ENCODE peak calls at places on chromosomes 3 and 15, in nine cellular contexts. P, H, A, B, U, E, V, F and Z are unnamed samples.

GRCh38 chr3:114706591-114707224 is 412.9 kb downstream of the TIGIT start:
- DNase-seq in F (no peak), E (no peak), B (no peak), U (no peak), V (no peak), A (no peak), P (peak), H (peak), Z (peak)

GRCh38 chr3:133393204-133393603 is 6.7 kb upstream of the BFSP2 start:
- DNase-seq in U (no peak), F (no peak), V (no peak), P (no peak), A (peak), E (no peak), B (no peak), H (no peak), Z (no peak)

GRCh38 chr15:42156266-42156922 is at the start of gene PLA2G4F:
- DNase-seq in B (no peak), E (no peak), A (peak), P (no peak), U (no peak), F (no peak), V (no peak), H (no peak), Z (no peak)

GRCh38 chr3:179615458-179616173 is 11.0 kb downstream of the NDUFB5 start:
- DNase-seq in B (no peak), P (no peak), H (peak), E (no peak), U (no peak), V (no peak), F (no peak), A (no peak), Z (no peak)

GRCh38 chr3:188272481-188273372 is 118.8 kb downstream of the LPP start:
- DNase-seq in U (no peak), E (no peak), V (no peak), H (peak), A (no peak), F (no peak), B (no peak), P (peak), Z (peak)

GRCh38 chr15:86915811-86916331 is 836.2 kb downstream of the AGBL1 start:
- DNase-seq in U (no peak), F (no peak), H (peak), V (peak), P (peak), B (no peak), A (no peak), E (no peak), Z (peak)

GRCh38 chr3:186097663-186098451 is 11.0 kb downstream of the ETV5 start:
- DNase-seq in H (peak), U (peak), A (no peak), B (no peak), P (peak), V (peak), F (no peak), E (peak), Z (peak)

GRCh38 chr15:43516185-43516584 is 1.2 kb upstream of the MAP1A start:
- DNase-seq in E (peak), V (no peak), F (peak), P (no peak), A (no peak), H (no peak), B (no peak), U (peak), Z (peak)

GRCh38 chr3:50375200-50375931 is 16.0 kb upstream of the TMEM115 start:
- DNase-seq in U (no peak), A (no peak), P (no peak), H (no peak), V (no peak), B (no peak), F (no peak), E (no peak), Z (no peak)

GRCh38 chr15:62432702-62433398 is 267.8 kb upstream of the C2CD4B start:
- DNase-seq in A (no peak), U (no peak), E (no peak), P (no peak), V (no peak), H (peak), B (no peak), F (no peak), Z (peak)

GRCh38 chr3:184761120-184761841 is 49.4 kb upstream of the MAGEF1 start:
- DNase-seq in V (no peak), U (peak), F (peak), A (no peak), H (peak), E (no peak), P (peak), B (no peak), Z (peak)

GRCh38 chr3:117735481-117736101 is 1026.0 kb downstream of the TUSC7 start:
- DNase-seq in F (no peak), P (peak), E (no peak), H (peak), A (no peak), B (no peak), U (no peak), V (no peak), Z (peak)

GRCh38 chr3:143184098-143184497 is 64.5 kb downstream of the CHST2 start:
- DNase-seq in A (no peak), U (no peak), V (no peak), E (no peak), B (no peak), P (no peak), H (no peak), F (no peak), Z (no peak)

GRCh38 chr3:42476225-42477160 is 25.9 kb upstream of the VIPR1 start:
- DNase-seq in B (peak), V (no peak), H (no peak), E (no peak), P (no peak), A (peak), U (peak), F (no peak), Z (no peak)

GRCh38 chr3:197027896-197028710 is 1.5 kb downstream of the MELTF start:
- DNase-seq in A (no peak), E (no peak), V (no peak), H (no peak), P (no peak), F (no peak), U (no peak), B (no peak), Z (no peak)

GRCh38 chr3:120524171-120524923 is 71.8 kb upstream of the NDUFB4 start:
- DNase-seq in A (no peak), F (no peak), U (no peak), P (peak), B (no peak), V (no peak), E (no peak), H (peak), Z (peak)

GRCh38 chr15:59371458-59372351 is 966 bp downstream of the MYO1E start:
- DNase-seq in A (no peak), P (no peak), B (no peak), E (peak), U (peak), F (peak), V (no peak), H (no peak), Z (no peak)

GRCh38 chr3:52537165-52537635 is 795 bp downstream of the UQCC5 start:
- DNase-seq in H (no peak), U (no peak), B (no peak), P (no peak), E (no peak), A (no peak), F (no peak), V (no peak), Z (no peak)

GRCh38 chr3:191303596-191303995 is 25.6 kb upstream of the CCDC50 start:
- DNase-seq in B (no peak), V (no peak), E (no peak), U (no peak), A (no peak), F (no peak), H (peak), P (no peak), Z (no peak)

GRCh38 chr3:77392181-77392580 is 352.3 kb downstream of the ROBO2 start:
- DNase-seq in F (no peak), E (no peak), A (no peak), V (no peak), P (no peak), H (no peak), U (no peak), B (no peak), Z (no peak)

GRCh38 chr3:48347500-48347899 is 14.0 kb upstream of the SPINK8 start:
- DNase-seq in A (no peak), U (no peak), B (no peak), F (no peak), E (no peak), H (no peak), V (no peak), P (no peak), Z (no peak)

GRCh38 chr3:151445283-151446001 is 15.4 kb downstream of the IGSF10 start:
- DNase-seq in B (no peak), A (no peak), U (no peak), H (peak), P (peak), F (no peak), E (no peak), V (no peak), Z (peak)

GRCh38 chr15:38879909-38880471 is 315.4 kb upstream of the RASGRP1 start:
- DNase-seq in E (peak), P (no peak), B (no peak), F (peak), A (no peak), V (no peak), H (peak), U (peak), Z (peak)

GRCh38 chr3:58572634-58573230 is 4.5 kb downstream of the FAM107A start:
- DNase-seq in B (no peak), P (no peak), A (no peak), U (no peak), E (no peak), H (no peak), V (no peak), F (no peak), Z (no peak)

DNA sequence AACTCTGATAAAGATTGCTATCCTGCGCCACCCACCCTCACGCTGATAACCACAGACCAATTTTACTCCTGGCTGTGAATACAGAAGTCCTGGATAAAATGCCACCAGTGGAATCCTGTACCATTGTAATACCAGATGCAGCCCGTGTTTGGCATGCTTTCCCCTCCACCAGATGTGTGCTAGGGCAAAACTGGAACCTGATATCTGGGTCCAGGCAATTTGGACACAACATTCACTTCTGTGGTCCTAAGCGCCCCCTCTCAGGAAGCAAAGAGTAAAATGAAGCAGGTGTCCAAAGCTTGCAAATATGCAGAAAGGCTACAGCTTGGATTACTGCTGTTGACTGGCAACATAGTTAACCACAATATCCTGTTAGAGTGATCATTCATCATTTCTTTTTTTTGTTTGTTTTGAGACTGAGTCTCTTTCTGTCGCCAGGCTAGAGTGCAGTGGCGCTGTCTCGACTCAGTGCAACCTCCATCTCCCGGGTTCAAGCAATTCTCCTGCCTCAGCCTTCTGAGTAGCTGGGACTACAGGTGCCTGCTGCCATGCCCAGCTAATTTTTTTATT is 32.8 kb downstream of the LOXL1 start:
- DNase-seq in E (peak), A (peak), B (no peak), U (no peak), V (no peak), F (peak), P (no peak), H (no peak), Z (no peak)
- TF ChIP-seq CTCF in E (no peak), A (no peak), B (no peak), U (no peak), V (no peak), F (no peak), P (no peak), H (no peak), Z (no peak)

DNA sequence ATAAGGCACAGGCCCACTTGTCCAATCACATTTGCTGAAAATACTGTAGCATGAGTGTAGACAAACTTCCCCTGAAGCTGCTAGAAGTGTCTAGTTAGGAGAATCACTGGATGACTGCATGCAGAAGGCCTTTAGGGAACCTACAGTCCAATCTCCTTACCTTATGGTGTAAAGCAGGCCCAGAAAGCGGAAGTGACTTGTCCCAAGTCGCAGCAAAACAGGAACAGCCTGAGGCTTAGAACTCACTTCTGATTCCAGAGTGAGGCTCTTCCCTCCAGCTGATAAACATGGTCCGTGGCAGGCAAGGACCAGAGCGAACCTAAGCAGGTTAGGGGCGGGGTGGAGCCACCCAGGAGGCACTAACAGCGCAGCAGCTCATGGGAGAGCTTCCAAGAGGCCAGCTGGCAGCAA is 2.5 kb downstream of the GRAMD2A start:
- DNase-seq in F (no peak), P (no peak), H (no peak), E (no peak), U (no peak), A (no peak), B (no peak), V (no peak), Z (no peak)
- TF ChIP-seq CTCF in F (no peak), P (no peak), H (no peak), E (no peak), U (no peak), A (no peak), B (no peak), V (no peak), Z (no peak)

DNA sequence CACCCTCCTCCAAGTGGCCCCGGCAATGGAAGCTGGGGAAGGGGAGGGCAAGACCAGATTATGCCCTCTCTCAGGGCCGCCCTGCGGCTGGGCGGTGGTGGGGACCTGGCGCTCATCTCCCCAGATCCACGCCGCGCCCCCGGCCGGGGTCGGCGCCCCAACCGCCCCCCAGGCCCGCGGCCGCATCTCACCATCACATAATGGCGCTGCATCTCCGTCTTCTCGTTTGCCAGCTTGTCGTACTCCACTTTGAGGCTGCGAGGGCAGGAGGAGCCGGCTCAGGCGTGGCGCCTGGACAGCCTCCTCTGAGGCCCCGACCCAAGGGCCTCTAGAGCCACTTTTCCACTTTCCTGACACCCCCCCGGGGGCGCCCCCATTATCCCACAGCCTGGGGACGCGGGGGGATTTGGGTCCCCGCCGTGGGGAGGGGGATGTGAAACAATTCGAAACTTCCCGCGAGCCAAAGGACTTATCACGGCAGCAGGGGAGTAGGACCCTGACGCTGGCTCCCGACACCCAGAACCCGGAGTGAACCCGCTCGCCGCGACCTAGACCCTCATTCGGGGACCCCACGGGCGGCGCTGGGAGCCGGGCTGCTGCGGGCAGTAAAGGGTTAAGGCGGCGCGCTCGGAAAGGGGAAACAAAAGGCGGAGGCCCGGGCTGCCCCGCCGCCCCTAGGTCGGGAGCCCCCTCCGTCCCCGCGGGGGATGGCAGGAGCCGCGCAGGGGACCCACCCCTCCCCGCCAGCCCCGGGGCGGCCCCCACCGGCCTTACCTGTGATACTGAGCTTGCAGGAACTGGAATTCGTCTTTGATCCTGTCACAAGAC is 2.1 kb downstream of the TLE3 start:
- DNase-seq in P (no peak), F (peak), E (peak), B (no peak), U (peak), A (no peak), H (no peak), V (no peak), Z (no peak)
- TF ChIP-seq CTCF in P (no peak), F (no peak), E (no peak), B (no peak), U (no peak), A (no peak), H (no peak), V (peak), Z (no peak)

DNA sequence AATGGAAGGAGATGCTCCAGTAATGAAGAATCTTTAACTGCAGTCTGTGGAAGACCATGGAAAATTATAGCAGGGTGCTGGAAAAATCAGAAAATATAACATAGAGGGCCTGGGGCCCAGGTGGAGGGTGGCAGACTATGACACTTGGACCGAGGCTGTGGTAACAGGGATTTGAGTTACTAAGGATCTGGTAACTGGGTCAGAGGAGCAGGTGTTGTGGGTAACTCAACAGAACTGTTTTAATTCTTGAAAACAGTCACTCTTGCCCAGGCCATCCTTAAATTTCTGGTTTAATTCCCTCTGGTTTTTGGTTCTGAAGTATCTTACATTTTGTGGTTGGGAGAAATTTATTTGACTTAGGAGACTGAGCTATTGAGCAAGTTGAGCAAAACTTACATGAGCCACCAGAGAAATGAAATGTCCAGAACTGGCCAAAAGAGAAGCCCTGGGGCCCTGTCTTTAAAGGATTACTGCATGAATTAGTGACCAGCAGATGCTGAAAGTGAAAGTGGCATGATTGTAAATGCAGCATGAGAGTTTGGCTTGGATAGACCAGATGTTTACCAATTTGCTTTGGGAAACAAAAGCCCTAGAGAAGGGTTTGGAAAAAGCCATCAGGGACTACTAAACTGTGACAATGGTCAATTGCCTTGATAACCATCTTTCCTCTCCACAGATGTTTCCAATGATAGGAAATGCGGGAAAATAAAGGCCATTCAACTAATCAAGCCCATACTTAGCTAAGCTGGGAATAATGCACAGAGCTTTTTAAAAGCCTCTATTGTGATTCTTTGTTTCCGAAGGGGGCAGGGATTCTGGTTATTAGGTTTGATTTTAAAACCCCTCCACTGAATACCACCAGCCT is 374.9 kb upstream of the TGFBR2 start:
- DNase-seq in U (no peak), F (no peak), E (no peak), B (no peak), P (no peak), A (no peak), V (no peak), H (peak), Z (peak)
- TF ChIP-seq CTCF in U (no peak), F (no peak), E (no peak), B (no peak), P (no peak), A (no peak), V (no peak), H (no peak), Z (no peak)

GRCh38 chr3:10288575-10288960 is 4.2 kb downstream of the GHRL start:
- DNase-seq in A (no peak), P (no peak), E (no peak), U (no peak), V (no peak), H (no peak), F (no peak), B (no peak), Z (no peak)

GRCh38 chr3:10285742-10286524 is 6.8 kb downstream of the GHRL start:
- DNase-seq in A (no peak), F (no peak), V (no peak), H (peak), U (no peak), B (no peak), P (no peak), E (no peak), Z (no peak)

GRCh38 chr3:10285307-10285706 is 7.4 kb downstream of the GHRL start:
- DNase-seq in A (no peak), B (no peak), P (no peak), F (no peak), U (no peak), H (no peak), V (no peak), E (no peak), Z (no peak)

GRCh38 chr3:10287936-10288574 is 4.7 kb downstream of the GHRL start:
- DNase-seq in U (no peak), H (no peak), A (peak), F (no peak), E (no peak), V (no peak), P (no peak), B (no peak), Z (no peak)

DNA sequence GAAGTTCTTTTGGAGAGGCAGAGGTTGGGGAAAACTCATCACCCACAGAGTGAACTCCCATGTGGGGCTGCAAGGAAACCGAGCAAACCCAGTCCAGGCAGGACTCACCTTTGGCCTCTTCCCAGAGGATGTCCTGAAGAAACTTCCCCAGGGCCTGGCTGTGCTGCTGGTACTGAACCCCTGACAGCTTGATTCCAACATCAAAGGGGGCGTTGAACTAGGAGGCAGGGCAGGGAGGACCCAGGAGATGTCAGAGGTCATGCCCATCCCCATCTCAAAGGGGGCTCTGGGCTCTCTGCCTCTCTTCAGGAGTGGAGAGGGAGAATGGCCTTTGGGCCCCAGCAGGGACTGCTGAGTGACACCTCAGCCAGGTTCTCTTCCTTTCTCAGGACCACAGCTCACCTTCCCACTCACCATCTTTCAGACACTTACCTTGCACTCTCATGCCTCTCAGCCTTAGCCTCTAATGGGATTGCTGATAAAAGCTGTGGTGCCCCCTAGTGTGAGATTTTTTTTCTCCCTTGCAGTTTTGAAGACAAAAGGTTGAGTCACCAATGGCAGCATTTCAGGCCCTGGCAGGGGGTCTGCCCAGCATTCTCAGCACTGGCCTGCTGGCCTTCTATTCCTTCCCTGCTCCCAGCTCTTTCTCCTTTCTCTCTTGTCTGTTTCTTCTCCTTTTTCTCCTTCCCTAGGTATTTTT is 6.0 kb downstream of the GHRL start:
- DNase-seq in V (no peak), F (peak), A (no peak), E (no peak), P (peak), H (no peak), U (no peak), B (no peak), Z (peak)
- TF ChIP-seq CTCF in V (no peak), F (no peak), A (peak), E (no peak), P (peak), H (no peak), U (no peak), B (peak), Z (peak)